ENCODE peak calls at places on chromosome 17, in four cellular contexts. K, W, L and O are unnamed samples.

GRCh38 chr17:54967621-54968258 is 714 bp downstream of the COX11 start:
- DNase-seq in K (peak), W (no peak), L (peak), O (peak)

GRCh38 chr17:79993390-79994221 is 42.1 kb downstream of the TBC1D16 start:
- DNase-seq in K (peak), W (no peak), L (peak), O (peak)

GRCh38 chr17:67139289-67139688 is 94.9 kb downstream of the CACNG1 start:
- DNase-seq in K (no peak), W (no peak), L (no peak), O (no peak)

GRCh38 chr17:53707546-53707945 is 115.2 kb upstream of the KIF2B start:
- DNase-seq in K (no peak), W (no peak), L (peak), O (no peak)

GRCh38 chr17:10626378-10626777 is 30.7 kb downstream of the MYH3 start:
- DNase-seq in K (no peak), W (no peak), L (no peak), O (no peak)

GRCh38 chr17:79017546-79017945 is 6.4 kb upstream of the C1QTNF1 start:
- DNase-seq in K (no peak), W (no peak), L (no peak), O (no peak)

GRCh38 chr17:60510031-60510430 is 16.0 kb downstream of the APPBP2 start:
- DNase-seq in K (no peak), W (no peak), L (no peak), O (no peak)

GRCh38 chr17:78241277-78242023 is 10.0 kb downstream of the TMEM235 start:
- DNase-seq in K (no peak), W (peak), L (peak), O (no peak)

GRCh38 chr17:9208381-9208780 is 187.1 kb downstream of the NTN1 start:
- DNase-seq in K (no peak), W (no peak), L (no peak), O (no peak)

GRCh38 chr17:21199311-21199710 is 14.7 kb downstream of the TMEM11 start:
- DNase-seq in K (no peak), W (no peak), L (peak), O (no peak)

GRCh38 chr17:40317345-40317873 is 8.4 kb downstream of the RARA start:
- DNase-seq in K (peak), W (no peak), L (peak), O (no peak)

GRCh38 chr17:35795007-35795870 is at the start of gene MMP28:
- DNase-seq in K (peak), W (no peak), L (no peak), O (no peak)

GRCh38 chr17:31433091-31433790 is 41.8 kb downstream of the RAB11FIP4 start:
- DNase-seq in K (no peak), W (no peak), L (no peak), O (peak)

GRCh38 chr17:13940858-13941665 is 128.2 kb upstream of the COX10 start:
- DNase-seq in K (no peak), W (no peak), L (peak), O (no peak)

GRCh38 chr17:29833801-29834200 is 96.2 kb downstream of the SSH2 start:
- DNase-seq in K (no peak), W (no peak), L (no peak), O (no peak)

GRCh38 chr17:30332057-30332542 is 1.8 kb downstream of the TMIGD1 start:
- DNase-seq in K (no peak), W (peak), L (no peak), O (peak)

GRCh38 chr17:79631640-79632431 is 21.0 kb upstream of the RBFOX3 start:
- DNase-seq in K (no peak), W (no peak), L (no peak), O (no peak)

GRCh38 chr17:13522749-13523148 is 79.0 kb downstream of the HS3ST3A1 start:
- DNase-seq in K (no peak), W (no peak), L (no peak), O (no peak)

GRCh38 chr17:319266-319665 is 33.3 kb downstream of the RPH3AL start:
- DNase-seq in K (no peak), W (no peak), L (no peak), O (no peak)

GRCh38 chr17:29074488-29074887 is 31.5 kb downstream of the PIPOX start:
- DNase-seq in K (no peak), W (no peak), L (no peak), O (no peak)

GRCh38 chr17:78724544-78724943 is 57.5 kb downstream of the CYTH1 start:
- DNase-seq in K (no peak), W (no peak), L (no peak), O (no peak)

GRCh38 chr17:49495842-49496182 is 719 bp downstream of the NGFR start:
- DNase-seq in K (no peak), W (no peak), L (no peak), O (no peak)
- H3K4me3 ChIP-seq in K (peak), W (peak), L (no peak), O (peak)

DNA sequence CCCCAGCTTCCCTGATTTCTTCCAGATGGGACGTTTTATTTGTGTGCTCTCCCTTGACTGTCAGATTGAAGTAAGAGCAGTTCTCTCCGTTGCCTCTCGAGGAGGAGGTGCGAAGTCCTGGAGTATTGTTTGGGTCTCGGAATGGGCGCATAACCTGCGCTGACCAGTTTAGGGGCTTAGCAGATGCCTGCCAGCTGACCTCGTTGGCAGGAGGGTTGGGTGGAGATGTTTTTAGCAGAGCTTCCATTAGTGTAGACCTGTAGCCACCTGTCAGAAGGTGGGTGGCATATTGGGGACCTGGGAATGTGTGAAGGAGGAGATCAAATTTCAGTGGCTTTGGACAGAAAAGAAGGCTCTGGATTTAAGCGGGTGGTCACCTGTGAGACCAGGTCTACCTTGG is 3.6 kb downstream of the RASD1 start:
- DNase-seq in K (no peak), W (no peak), L (no peak), O (no peak)
- H3K4me3 ChIP-seq in K (no peak), W (no peak), L (no peak), O (no peak)

GRCh38 chr17:43454888-43455287 is 28.9 kb upstream of the DHX8 start:
- DNase-seq in K (no peak), W (no peak), L (no peak), O (no peak)
- H3K4me3 ChIP-seq in K (no peak), W (no peak), L (no peak), O (no peak)

GRCh38 chr17:59001158-59001814 is 105.4 kb downstream of the TRIM37 start:
- DNase-seq in K (peak), W (no peak), L (peak), O (no peak)
- H3K4me3 ChIP-seq in K (no peak), W (no peak), L (no peak), O (no peak)

GRCh38 chr17:68200689-68201424 is 47.0 kb upstream of the AMZ2 start:
- DNase-seq in K (peak), W (peak), L (peak), O (no peak)
- H3K4me3 ChIP-seq in K (no peak), W (peak), L (peak), O (peak)